ENCODE peak calls at places on chromosome 12, in five cellular contexts. F is NCI-H460, H is NCI-H1092 treated with DMSO at 0.1 percent for 48 hours, P is sciatic nerve, I is HT-29. C is an unnamed sample.

GRCh38 chr12:113298861-113299545 is 35.9 kb downstream of the SLC8B1 start:
- DNase-seq in F (no peak), H (peak; percentile 38), P (no peak), I (no peak), C (no peak)

GRCh38 chr12:45051490-45052105 is 699 bp upstream of the DBX2 start:
- DNase-seq in F (no peak), H (peak; percentile 47), P (no peak), I (no peak), C (no peak)

GRCh38 chr12:120265483-120266179 is at the start of gene PXN:
- DNase-seq in F (peak; percentile 76), H (peak; percentile 39), P (peak; percentile 93), I (peak; percentile 84), C (peak; percentile 64)

GRCh38 chr12:122870867-122871664 is 24.9 kb downstream of the VPS37B start:
- DNase-seq in F (no peak), H (peak; percentile 53), P (peak; percentile 70), I (no peak), C (peak; percentile 51)

GRCh38 chr12:48000878-48001321 is 3.4 kb downstream of the COL2A1 start:
- DNase-seq in F (no peak), H (peak; percentile 63), P (peak; percentile 57), I (peak; percentile 46), C (no peak)

GRCh38 chr12:2644678-2645405 is 149.9 kb upstream of the FKBP4 start:
- DNase-seq in F (no peak), H (no peak), P (peak; percentile 15), I (no peak), C (no peak)

GRCh38 chr12:76002598-76003262 is 28.8 kb downstream of the PHLDA1 start:
- DNase-seq in F (no peak), H (no peak), P (no peak), I (no peak), C (no peak)

GRCh38 chr12:124609041-124609984 is 41.9 kb upstream of the NCOR2 start:
- DNase-seq in F (no peak), H (peak; percentile 56), P (peak; percentile 87), I (peak; percentile 98), C (peak; percentile 95)

GRCh38 chr12:55908726-55909512 is 18.8 kb downstream of the PYM1 start:
- DNase-seq in F (no peak), H (no peak), P (no peak), I (no peak), C (no peak)

GRCh38 chr12:26735249-26735639 is 97.8 kb downstream of the ITPR2 start:
- DNase-seq in F (no peak), H (no peak), P (no peak), I (no peak), C (no peak)

GRCh38 chr12:58387199-58387598 is 445.8 kb downstream of the ATP23 start:
- DNase-seq in F (no peak), H (no peak), P (no peak), I (no peak), C (no peak)

GRCh38 chr12:48016373-48017020 is 12.2 kb upstream of the COL2A1 start:
- DNase-seq in F (peak; percentile 94), H (no peak), P (no peak), I (no peak), C (no peak)

GRCh38 chr12:16526693-16527092 is 79.3 kb downstream of the LMO3 start:
- DNase-seq in F (no peak), H (no peak), P (no peak), I (no peak), C (no peak)

GRCh38 chr12:27151479-27151878 is 69.1 kb upstream of the C12orf71 start:
- DNase-seq in F (no peak), H (no peak), P (no peak), I (no peak), C (no peak)

GRCh38 chr12:109760031-109760929 is 46.7 kb downstream of the FAM222A start:
- DNase-seq in F (no peak), H (peak; percentile 28), P (peak; percentile 72), I (no peak), C (no peak)

GRCh38 chr12:104470521-104470920 is 13.8 kb downstream of the CHST11 start:
- DNase-seq in F (no peak), H (no peak), P (no peak), I (no peak), C (no peak)

GRCh38 chr12:89382366-89382765 is 30.1 kb upstream of the DUSP6 start:
- DNase-seq in F (no peak), H (no peak), P (no peak), I (no peak), C (no peak)

GRCh38 chr12:106646472-106646871 is 63.7 kb downstream of the RFX4 start:
- DNase-seq in F (no peak), H (no peak), P (no peak), I (no peak), C (no peak)

GRCh38 chr12:113463746-113464743 is 7.6 kb downstream of the LHX5 start:
- DNase-seq in F (no peak), H (no peak), P (no peak), I (no peak), C (no peak)

GRCh38 chr12:67989184-67989965 is at the start of gene IFNG-AS1:
- DNase-seq in F (no peak), H (no peak), P (no peak), I (no peak), C (no peak)

GRCh38 chr12:386651-387050 is 2.5 kb downstream of the KDM5A start:
- DNase-seq in F (no peak), H (no peak), P (no peak), I (no peak), C (no peak)

GRCh38 chr12:43113153-43113552 is 438.9 kb downstream of the ADAMTS20 start:
- DNase-seq in F (no peak), H (no peak), P (no peak), I (no peak), C (no peak)

GRCh38 chr12:2140858-2141519 is 88.2 kb downstream of the CACNA1C start:
- DNase-seq in F (no peak), H (no peak), P (no peak), I (no peak), C (no peak)

GRCh38 chr12:69916541-69917270 is 91.7 kb downstream of the MYRFL start:
- DNase-seq in F (no peak), H (no peak), P (no peak), I (no peak), C (no peak)

GRCh38 chr12:114738460-114739184 is 54.6 kb upstream of the TBX3 start:
- DNase-seq in F (no peak), H (no peak), P (no peak), I (no peak), C (no peak)

GRCh38 chr12:27334052-27334720 is 1.6 kb downstream of the BMAL2 start:
- DNase-seq in F (no peak), H (no peak), P (no peak), I (peak; percentile 67), C (no peak)

GRCh38 chr12:116171549-116171948 is 105.9 kb downstream of the MED13L start:
- DNase-seq in F (no peak), H (no peak), P (no peak), I (no peak), C (no peak)

GRCh38 chr12:111505601-111506036 is 93.5 kb downstream of the ATXN2 start:
- DNase-seq in F (no peak), H (no peak), P (no peak), I (no peak), C (no peak)

GRCh38 chr12:122031342-122032216 is 9.9 kb downstream of the BCL7A start:
- DNase-seq in F (no peak), H (no peak), P (peak; percentile 67), I (peak; percentile 57), C (no peak)

GRCh38 chr12:112321277-112321676 is 61.0 kb downstream of the HECTD4 start:
- DNase-seq in F (no peak), H (no peak), P (no peak), I (no peak), C (no peak)

GRCh38 chr12:76920182-76921014 is 41.6 kb upstream of the CSRP2 start:
- DNase-seq in F (no peak), H (no peak), P (no peak), I (no peak), C (no peak)

GRCh38 chr12:93793983-93794382 is 116.8 kb downstream of the CRADD start:
- DNase-seq in F (no peak), H (no peak), P (no peak), I (no peak), C (no peak)